ENCODE peak calls at places on chromosomes 3 and 15, in five cellular contexts. U is breast epithelium, F is cardiac muscle cell, I is body of pancreas, W is heart right ventricle. H is an unnamed sample.

GRCh38 chr3:107283948-107284347 is 93.3 kb upstream of the CCDC54 start:
- DNase-seq in U (no peak), F (peak), I (no peak), W (no peak), H (no peak)

GRCh38 chr3:128500556-128500955 is 7.6 kb upstream of the GATA2 start:
- DNase-seq in U (no peak), F (no peak), I (no peak), W (no peak), H (no peak)

GRCh38 chr15:43524254-43524847 is 6.9 kb downstream of the MAP1A start:
- DNase-seq in U (no peak), F (no peak), I (no peak), W (no peak), H (no peak)

GRCh38 chr3:160343132-160343531 is 55.9 kb downstream of the IFT80 start:
- DNase-seq in U (no peak), F (peak), I (no peak), W (no peak), H (no peak)

GRCh38 chr3:185750702-185751101 is 74.1 kb downstream of the IGF2BP2 start:
- DNase-seq in U (no peak), F (no peak), I (no peak), W (no peak), H (no peak)

GRCh38 chr15:99180287-99180962 is 69.0 kb downstream of the TTC23 start:
- DNase-seq in U (no peak), F (peak), I (no peak), W (no peak), H (no peak)

GRCh38 chr3:11600501-11601282 is 43.0 kb downstream of the VGLL4 start:
- DNase-seq in U (peak), F (peak), I (peak), W (peak), H (no peak)

GRCh38 chr15:73740152-73741048 is 12.8 kb downstream of the INSYN1 start:
- DNase-seq in U (no peak), F (no peak), I (no peak), W (no peak), H (no peak)

GRCh38 chr3:150773616-150774192 is 10.7 kb upstream of the SIAH2 start:
- DNase-seq in U (peak), F (no peak), I (no peak), W (no peak), H (no peak)

GRCh38 chr3:102151935-102152334 is 282.9 kb upstream of the ZPLD1 start:
- DNase-seq in U (no peak), F (no peak), I (no peak), W (no peak), H (no peak)

GRCh38 chr15:42786978-42787377 is 50.0 kb upstream of the CDAN1 start:
- DNase-seq in U (no peak), F (no peak), I (no peak), W (no peak), H (no peak)

GRCh38 chr3:190546881-190547510 is 33.1 kb downstream of the IL1RAP start:
- DNase-seq in U (no peak), F (peak), I (no peak), W (no peak), H (no peak)

GRCh38 chr3:153026026-153026425 is 136.0 kb upstream of the RAP2B start:
- DNase-seq in U (no peak), F (peak), I (no peak), W (no peak), H (no peak)

GRCh38 chr3:129460572-129460971 is 20.5 kb downstream of the IFT122 start:
- DNase-seq in U (no peak), F (no peak), I (no peak), W (no peak), H (no peak)

GRCh38 chr3:109643590-109643989 is 306.2 kb upstream of the DPPA4 start:
- DNase-seq in U (no peak), F (peak), I (no peak), W (no peak), H (no peak)

GRCh38 chr3:170007031-170007663 is 30.6 kb upstream of the GPR160 start:
- DNase-seq in U (no peak), F (peak), I (peak), W (no peak), H (no peak)

GRCh38 chr3:78754066-78754743 is 1013.6 kb downstream of the ROBO1 start:
- DNase-seq in U (no peak), F (peak), I (no peak), W (no peak), H (peak)

GRCh38 chr3:63343674-63344073 is 65.6 kb downstream of the SYNPR start:
- DNase-seq in U (peak), F (peak), I (peak), W (peak), H (no peak)

GRCh38 chr3:21795863-21796392 is 44.9 kb upstream of the ZNF385D start:
- DNase-seq in U (no peak), F (peak), I (no peak), W (no peak), H (no peak)

GRCh38 chr3:196774191-196774820 is 34.6 kb downstream of the PAK2 start:
- DNase-seq in U (no peak), F (peak), I (no peak), W (no peak), H (no peak)

GRCh38 chr3:174614046-174614445 is 245.1 kb upstream of the NAALADL2 start:
- DNase-seq in U (no peak), F (peak), I (no peak), W (no peak), H (no peak)

GRCh38 chr3:61448378-61448777 is 113.0 kb upstream of the PTPRG start:
- DNase-seq in U (no peak), F (peak), I (no peak), W (no peak), H (no peak)

GRCh38 chr3:152557302-152557999 is 277.5 kb upstream of the P2RY1 start:
- DNase-seq in U (no peak), F (no peak), I (no peak), W (no peak), H (no peak)

GRCh38 chr15:99696096-99696495 is 37.1 kb downstream of the LYSMD4 start:
- DNase-seq in U (no peak), F (no peak), I (no peak), W (no peak), H (no peak)

GRCh38 chr15:56467626-56468025 is 2.7 kb upstream of the MNS1 start:
- DNase-seq in U (no peak), F (no peak), I (no peak), W (no peak), H (no peak)

GRCh38 chr3:47250309-47251060 is 32.1 kb downstream of the KIF9 start:
- DNase-seq in U (no peak), F (peak), I (peak), W (peak), H (peak)

GRCh38 chr15:64249842-64250575 is 87.2 kb upstream of the PPIB start:
- DNase-seq in U (no peak), F (no peak), I (no peak), W (no peak), H (no peak)

GRCh38 chr3:72487078-72487765 is 361.0 kb downstream of the SHQ1 start:
- DNase-seq in U (peak), F (peak), I (peak), W (peak), H (no peak)

GRCh38 chr15:81293728-81294500 is 30.0 kb downstream of the STARD5 start:
- DNase-seq in U (no peak), F (no peak), I (peak), W (no peak), H (no peak)

GRCh38 chr3:42593635-42594034 is 3.0 kb downstream of the SS18L2 start:
- DNase-seq in U (no peak), F (no peak), I (no peak), W (no peak), H (no peak)
- H3K27ac ChIP-seq in U (no peak), F (no peak), I (no peak), W (no peak), H (no peak)

GRCh38 chr15:83767786-83768185 is 113.9 kb downstream of the ADAMTSL3 start:
- DNase-seq in U (no peak), F (peak), I (no peak), W (no peak), H (no peak)

GRCh38 chr15:83764201-83764839 is 110.4 kb downstream of the ADAMTSL3 start:
- DNase-seq in U (no peak), F (no peak), I (no peak), W (no peak), H (no peak)

GRCh38 chr15:83766326-83766725 is 112.4 kb downstream of the ADAMTSL3 start:
- DNase-seq in U (no peak), F (peak), I (no peak), W (no peak), H (no peak)

GRCh38 chr15:83762367-83762766 is 108.4 kb downstream of the ADAMTSL3 start:
- DNase-seq in U (no peak), F (no peak), I (no peak), W (no peak), H (no peak)
- H3K27ac ChIP-seq in U (no peak), F (no peak), I (no peak), W (no peak), H (no peak)

GRCh38 chr3:40968666-40969065 is 230.6 kb upstream of the CTNNB1 start:
- DNase-seq in U (no peak), F (no peak), I (no peak), W (no peak), H (no peak)
- H3K27ac ChIP-seq in U (no peak), F (no peak), I (no peak), W (no peak), H (no peak)

DNA sequence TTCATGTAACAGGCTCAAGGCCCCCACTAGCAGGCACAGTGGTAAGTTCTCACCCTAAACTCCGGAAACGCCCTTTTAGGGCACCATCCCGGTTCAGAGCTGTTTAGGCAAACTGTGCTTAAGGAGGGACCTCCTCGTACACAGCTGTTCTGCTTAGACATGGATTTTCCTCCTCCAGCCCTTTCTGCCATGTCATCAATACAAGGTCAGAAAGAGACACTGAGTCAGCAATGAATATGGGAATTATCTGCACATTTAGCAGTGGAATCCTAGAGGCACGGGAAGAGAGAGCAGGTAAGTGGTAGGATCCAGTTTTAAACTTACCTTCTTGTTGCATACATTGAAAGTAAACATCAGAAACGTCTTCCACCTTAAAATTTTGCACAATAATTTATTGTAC is 107.3 kb downstream of the KCNAB1 start:
- DNase-seq in U (no peak), F (no peak), I (no peak), W (no peak), H (no peak)
- H3K27ac ChIP-seq in U (no peak), F (no peak), I (no peak), W (no peak), H (no peak)

GRCh38 chr3:124773351-124774304 is 43.4 kb downstream of the UMPS start:
- DNase-seq in U (no peak), F (no peak), I (no peak), W (no peak), H (no peak)
- H3K27ac ChIP-seq in U (peak), F (peak), I (peak), W (no peak), H (no peak)

GRCh38 chr15:94844533-94845390 is 613.4 kb downstream of the MCTP2 start:
- DNase-seq in U (no peak), F (peak), I (peak), W (peak), H (no peak)
- H3K27ac ChIP-seq in U (no peak), F (peak), I (peak), W (peak), H (no peak)